ENCODE peak calls at places on chromosomes 1 and 21, in six cellular contexts. N is HCT116, L is breast epithelium, O is uterus, S is right lobe of liver, K is endothelial cell of umbilical vein. D is an unnamed sample.
A peak's percentile ranks its signal among the peaks of the same experiment; 100 is the strongest.

GRCh38 chr1:44962729-44963128 is 23.7 kb downstream of the EIF2B3 start:
- DNase-seq in O (no peak), S (no peak), N (no peak), K (no peak), L (no peak), D (no peak)

GRCh38 chr1:18927654-18928272 is 25.4 kb upstream of the ALDH4A1 start:
- DNase-seq in S (no peak), K (peak; percentile 60), L (no peak), N (no peak), O (no peak), D (no peak)

GRCh38 chr1:200038645-200038986 is 11.1 kb downstream of the NR5A2 start:
- DNase-seq in L (no peak), S (peak; percentile 49), O (no peak), K (no peak), N (no peak), D (peak; percentile 33)

GRCh38 chr1:53769780-53770179 is 30.8 kb upstream of the GLIS1 start:
- DNase-seq in K (no peak), N (no peak), O (no peak), S (no peak), L (no peak), D (no peak)

GRCh38 chr1:101959456-101959855 is 37.3 kb downstream of the OLFM3 start:
- DNase-seq in O (no peak), L (no peak), N (no peak), S (no peak), K (no peak), D (no peak)

GRCh38 chr1:170044187-170044586 is 30.3 kb downstream of the KIFAP3 start:
- DNase-seq in L (no peak), O (no peak), N (no peak), S (no peak), K (no peak), D (no peak)

GRCh38 chr1:921011-921837 is 2.5 kb upstream of the SAMD11 start:
- DNase-seq in S (peak; percentile 60), L (no peak), N (peak; percentile 59), O (peak; percentile 63), K (peak; percentile 56), D (peak; percentile 72)

GRCh38 chr1:209741889-209742288 is 14.0 kb upstream of the TRAF3IP3 start:
- DNase-seq in S (no peak), L (no peak), K (no peak), N (no peak), O (no peak), D (no peak)

GRCh38 chr21:36509966-36510742 is 30.2 kb upstream of the CLDN14 start:
- DNase-seq in N (no peak), S (no peak), K (peak; percentile 36), O (no peak), L (peak; percentile 85), D (peak; percentile 59)

GRCh38 chr1:14064649-14065442 is 364.9 kb downstream of the PRDM2 start:
- DNase-seq in N (no peak), K (no peak), L (no peak), S (no peak), O (no peak), D (no peak)

GRCh38 chr1:19367584-19368041 is 55.5 kb downstream of the SLC66A1 start:
- DNase-seq in L (peak; percentile 81), O (no peak), K (peak; percentile 82), S (no peak), N (no peak), D (no peak)

GRCh38 chr1:232982238-232982944 is 32.0 kb downstream of the NTPCR start:
- DNase-seq in K (no peak), N (no peak), L (no peak), S (no peak), O (no peak), D (no peak)

GRCh38 chr1:6785721-6786505 is 659 bp downstream of the CAMTA1 start:
- DNase-seq in S (peak; percentile 65), O (peak; percentile 27), K (peak; percentile 33), L (peak; percentile 31), N (no peak), D (peak; percentile 49)

GRCh38 chr1:205121660-205122488 is at the start of gene RBBP5:
- DNase-seq in S (peak; percentile 92), O (peak; percentile 96), K (peak; percentile 98), N (peak; percentile 97), L (peak; percentile 94), D (peak; percentile 98)
- TF ChIP-seq POLR2A in S (peak; percentile 64), O (no peak), K (peak; percentile 85), N (peak; percentile 84), L (peak; percentile 60), D (peak; percentile 86)

DNA sequence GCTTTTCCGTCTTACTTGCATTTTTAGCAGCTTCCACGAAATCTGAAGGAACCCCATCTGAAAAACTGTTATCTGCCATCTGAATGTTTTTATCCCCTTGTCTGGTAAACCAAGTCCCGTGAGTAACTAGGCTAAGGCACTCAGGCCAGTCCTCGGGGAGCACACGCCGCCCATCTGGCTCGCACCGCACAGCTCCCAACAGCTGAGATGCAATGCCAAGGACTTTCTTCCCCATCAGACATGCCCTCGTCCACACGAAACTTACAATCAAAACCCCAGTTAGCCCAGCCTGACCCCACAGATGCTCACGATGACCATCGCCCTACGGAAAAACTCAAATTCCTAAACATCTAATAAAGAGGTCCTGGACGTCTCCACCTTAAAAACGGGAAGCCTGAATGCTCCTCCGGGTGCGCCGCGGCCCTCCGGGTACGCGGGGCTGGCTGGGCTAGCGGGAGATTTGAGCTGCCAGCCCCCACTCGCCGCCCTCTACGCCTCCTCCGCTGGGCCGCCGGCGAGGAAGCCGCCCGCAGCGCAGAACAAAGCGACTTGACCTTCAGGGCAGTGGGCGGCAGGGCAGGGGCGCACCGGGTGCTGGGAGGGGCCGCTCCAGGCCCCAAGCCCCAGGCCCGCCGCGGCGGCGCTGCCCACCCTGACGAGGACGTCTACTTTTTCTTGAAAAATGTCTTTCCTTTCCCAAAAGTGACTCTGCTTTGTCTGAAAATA is 36.6 kb downstream of the CD58 start:
- DNase-seq in L (no peak), N (no peak), K (no peak), S (no peak), O (no peak), D (no peak)
- H3K36me3 ChIP-seq in L (no peaks in the 10 kb centered on the region), N (no peaks in the 10 kb centered on the region), K (no peaks in the 10 kb centered on the region), S (no peaks in the 10 kb centered on the region), O (no peaks in the 10 kb centered on the region), D (no peaks in the 10 kb centered on the region)

DNA sequence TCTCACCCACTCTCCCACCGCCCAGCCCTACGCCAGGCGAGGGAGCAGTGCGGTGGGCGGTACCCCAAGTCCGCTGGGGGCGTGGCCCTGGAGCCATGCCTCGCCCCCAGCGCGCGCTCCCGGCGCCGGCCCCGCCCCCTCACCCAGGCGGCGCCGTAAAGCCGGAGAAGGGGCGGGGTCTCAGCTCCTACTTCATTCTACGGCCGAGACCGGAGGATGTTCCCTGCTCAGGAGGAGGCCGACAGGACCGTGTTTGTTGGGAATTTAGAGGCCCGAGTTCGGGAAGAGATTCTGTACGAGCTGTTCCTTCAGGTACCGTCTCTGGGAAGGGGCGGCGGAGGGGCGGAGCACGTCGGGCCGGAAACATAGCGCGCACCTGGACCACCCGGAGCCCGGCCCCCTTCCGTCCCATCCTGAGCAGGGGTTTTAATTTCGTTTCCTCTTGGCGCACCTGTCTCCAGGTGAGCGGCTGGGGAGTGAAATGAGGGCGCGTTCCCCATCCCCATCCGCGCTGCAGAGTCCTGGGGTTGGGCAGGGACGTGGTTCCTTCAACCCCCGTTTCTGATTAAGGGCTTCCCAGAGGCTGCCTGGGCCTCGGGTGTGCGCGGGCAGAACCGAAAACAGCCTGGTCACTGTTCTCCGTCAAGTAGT is at the start of gene RBM11:
- DNase-seq in N (no peak), O (peak; percentile 75), K (peak; percentile 8), L (peak; percentile 63), S (peak; percentile 54), D (peak; percentile 84)
- TF ChIP-seq POLR2A in N (no peak), O (no peak), K (no peak), L (no peak), S (no peak), D (no peak)

GRCh38 chr1:16989676-16990391 is 9.4 kb upstream of the MFAP2 start:
- DNase-seq in S (no peak), K (no peak), L (no peak), N (no peak), O (no peak), D (no peak)

GRCh38 chr1:16992102-16992501 is 11.7 kb upstream of the MFAP2 start:
- DNase-seq in S (no peak), K (no peak), N (no peak), L (no peak), O (no peak), D (no peak)

GRCh38 chr1:16992675-16993074 is 12.3 kb upstream of the MFAP2 start:
- DNase-seq in K (no peak), S (no peak), L (no peak), O (no peak), N (no peak), D (no peak)

GRCh38 chr1:16993521-16994038 is 13.2 kb upstream of the MFAP2 start:
- DNase-seq in L (no peak), O (no peak), S (no peak), K (no peak), N (no peak), D (no peak)

GRCh38 chr1:16991571-16991970 is 11.2 kb upstream of the MFAP2 start:
- DNase-seq in K (no peak), L (no peak), O (no peak), N (no peak), S (no peak), D (no peak)
- H3K36me3 ChIP-seq in K (peaks cover 16% of the 10 kb centered on the region), L (no peaks in the 10 kb centered on the region), O (no peaks in the 10 kb centered on the region), N (no peaks in the 10 kb centered on the region), S (no peaks in the 10 kb centered on the region), D (no peaks in the 10 kb centered on the region)

DNA sequence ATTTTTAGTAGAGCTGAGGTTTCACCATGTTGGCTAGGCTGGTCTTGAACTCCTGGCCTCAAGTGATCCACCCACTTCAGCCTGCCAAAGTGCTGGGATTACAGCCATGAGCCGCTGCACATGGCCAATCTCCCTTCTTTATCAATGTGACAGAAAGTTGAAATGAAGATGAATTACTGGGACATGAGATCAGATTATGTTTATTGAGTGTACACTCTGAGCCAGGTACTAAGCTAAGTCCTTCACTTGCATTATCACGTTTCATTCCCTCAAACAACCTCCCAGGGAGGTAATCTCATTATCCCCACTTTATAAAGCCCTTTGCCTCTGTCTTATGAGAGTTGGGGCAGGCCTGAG is 6.3 kb upstream of the CHI3L2 start:
- DNase-seq in N (no peak), S (no peak), K (no peak), L (no peak), O (no peak), D (no peak)
- TF ChIP-seq POLR2A in N (no peak), S (no peak), K (no peak), L (no peak), O (no peak), D (no peak)

DNA sequence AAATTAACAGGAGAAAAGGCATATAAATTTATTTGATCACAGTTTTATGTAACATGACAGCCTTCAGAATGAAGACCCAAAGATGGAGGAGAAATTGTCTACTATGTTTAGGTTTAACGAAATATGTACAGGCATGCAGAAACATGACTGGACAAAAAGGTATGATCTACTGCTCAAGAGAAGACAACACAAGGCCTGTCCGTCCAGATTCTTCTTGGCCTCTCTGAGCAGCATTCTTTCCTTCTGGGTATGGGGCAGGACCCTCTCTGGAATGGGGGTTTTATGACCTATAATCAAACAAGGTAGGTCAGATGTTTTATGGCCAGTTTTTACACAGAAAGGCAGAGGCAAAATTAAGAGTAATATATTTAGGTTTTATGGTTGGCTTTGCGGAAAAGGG is 13.5 kb upstream of the SYNJ1 start:
- DNase-seq in N (no peak), O (no peak), S (no peak), K (no peak), L (no peak), D (no peak)
- H3K36me3 ChIP-seq in N (peaks cover 81% of the 10 kb centered on the region), O (no peaks in the 10 kb centered on the region), S (peaks cover 45% of the 10 kb centered on the region), K (peaks cover 2% of the 10 kb centered on the region), L (peaks cover 6% of the 10 kb centered on the region), D (no peaks in the 10 kb centered on the region)

GRCh38 chr1:207821464-207822045 is 69.7 kb downstream of the CD46 start:
- DNase-seq in N (no peak), S (no peak), O (no peak), K (no peak), L (no peak), D (no peak)
- TF ChIP-seq POLR2A in N (no peak), S (no peak), O (no peak), K (no peak), L (no peak), D (no peak)